ENCODE peak calls at places on chromosomes 3 and 15, in nine cellular contexts. Y, W, X, A, K, V, H, N and F are unnamed samples.

GRCh38 chr3:85760342-85760741 is 801.6 kb downstream of the CADM2 start:
- DNase-seq in Y (no peak), W (no peak), X (no peak), A (peak), K (no peak), V (no peak), H (no peak), N (no peak), F (no peak)

GRCh38 chr3:128067481-128067880 is 15.2 kb downstream of the SEC61A1 start:
- DNase-seq in Y (no peak), W (no peak), X (no peak), A (no peak), K (no peak), V (no peak), H (no peak), N (no peak), F (no peak)

GRCh38 chr15:40743921-40744809 is 10.9 kb downstream of the RMDN3 start:
- DNase-seq in Y (peak), W (no peak), X (peak), A (peak), K (no peak), V (no peak), H (no peak), N (peak), F (peak)

GRCh38 chr15:65087873-65088642 is 11.5 kb downstream of the KBTBD13 start:
- DNase-seq in Y (no peak), W (peak), X (no peak), A (no peak), K (peak), V (no peak), H (no peak), N (peak), F (no peak)

GRCh38 chr15:65054333-65055200 is 9.4 kb downstream of the SLC51B start:
- DNase-seq in Y (peak), W (peak), X (peak), A (peak), K (peak), V (peak), H (peak), N (peak), F (peak)

GRCh38 chr3:59480486-59480995 is 430.7 kb upstream of the CFAP20DC start:
- DNase-seq in Y (peak), W (no peak), X (peak), A (peak), K (no peak), V (no peak), H (no peak), N (peak), F (no peak)

GRCh38 chr3:125045965-125046364 is 9.8 kb downstream of the HEG1 start:
- DNase-seq in Y (peak), W (no peak), X (peak), A (peak), K (no peak), V (no peak), H (no peak), N (peak), F (no peak)

GRCh38 chr3:30253832-30254231 is 352.6 kb upstream of the TGFBR2 start:
- DNase-seq in Y (no peak), W (no peak), X (no peak), A (no peak), K (no peak), V (no peak), H (no peak), N (no peak), F (no peak)

GRCh38 chr3:167148121-167148520 is 232.0 kb downstream of the ZBBX start:
- DNase-seq in Y (no peak), W (no peak), X (no peak), A (no peak), K (no peak), V (no peak), H (no peak), N (no peak), F (no peak)

GRCh38 chr15:85116494-85116893 is 134.8 kb downstream of the PDE8A start:
- DNase-seq in Y (no peak), W (no peak), X (no peak), A (no peak), K (no peak), V (no peak), H (no peak), N (no peak), F (no peak)

GRCh38 chr3:42351221-42351620 is 59.2 kb downstream of the LYZL4 start:
- DNase-seq in Y (peak), W (no peak), X (peak), A (no peak), K (no peak), V (no peak), H (no peak), N (peak), F (no peak)

GRCh38 chr15:91894606-91895005 is 41.1 kb downstream of the SLCO3A1 start:
- DNase-seq in Y (no peak), W (no peak), X (no peak), A (peak), K (no peak), V (no peak), H (no peak), N (no peak), F (no peak)

GRCh38 chr15:99442268-99442897 is 123.4 kb upstream of the MEF2A start:
- DNase-seq in Y (peak), W (peak), X (peak), A (peak), K (peak), V (no peak), H (peak), N (peak), F (peak)

GRCh38 chr3:13239467-13239760 is 166.2 kb upstream of the IQSEC1 start:
- DNase-seq in Y (no peak), W (no peak), X (no peak), A (no peak), K (no peak), V (no peak), H (no peak), N (no peak), F (no peak)

GRCh38 chr3:128942161-128942952 is 51.5 kb downstream of the CFAP92 start:
- DNase-seq in Y (no peak), W (no peak), X (no peak), A (peak), K (no peak), V (no peak), H (peak), N (no peak), F (no peak)

GRCh38 chr3:101128786-101129185 is 135.6 kb upstream of the ABI3BP start:
- DNase-seq in Y (no peak), W (no peak), X (no peak), A (peak), K (no peak), V (no peak), H (peak), N (no peak), F (no peak)

GRCh38 chr15:69854521-69855171 is 243.1 kb downstream of the TLE3 start:
- DNase-seq in Y (peak), W (no peak), X (peak), A (no peak), K (no peak), V (no peak), H (no peak), N (peak), F (no peak)

GRCh38 chr3:14691239-14691638 is 16.3 kb downstream of the C3orf20 start:
- DNase-seq in Y (no peak), W (no peak), X (no peak), A (no peak), K (no peak), V (no peak), H (no peak), N (no peak), F (no peak)

GRCh38 chr3:57757642-57758297 is 1.7 kb downstream of the SLMAP start:
- DNase-seq in Y (peak), W (no peak), X (no peak), A (peak), K (peak), V (no peak), H (no peak), N (peak), F (no peak)

GRCh38 chr15:61038387-61038786 is 190.7 kb downstream of the RORA start:
- DNase-seq in Y (no peak), W (no peak), X (no peak), A (no peak), K (no peak), V (no peak), H (no peak), N (no peak), F (no peak)

GRCh38 chr3:141401584-141402475 is 33.5 kb downstream of the ZBTB38 start:
- DNase-seq in Y (peak), W (peak), X (peak), A (no peak), K (peak), V (no peak), H (peak), N (peak), F (peak)

GRCh38 chr15:56242576-56243116 is 1.0 kb downstream of the RFX7 start:
- DNase-seq in Y (no peak), W (no peak), X (no peak), A (peak), K (no peak), V (no peak), H (no peak), N (no peak), F (no peak)

GRCh38 chr3:125148836-125149235 is 63.7 kb downstream of the SLC12A8 start:
- DNase-seq in Y (no peak), W (peak), X (peak), A (no peak), K (peak), V (no peak), H (no peak), N (peak), F (peak)

GRCh38 chr3:52388348-52388821 is 56.5 kb downstream of the SEMA3G start:
- DNase-seq in Y (no peak), W (no peak), X (no peak), A (no peak), K (no peak), V (no peak), H (no peak), N (no peak), F (no peak)

GRCh38 chr3:173398111-173398479 is 551 bp downstream of the NLGN1 start:
- DNase-seq in Y (peak), W (no peak), X (no peak), A (no peak), K (no peak), V (no peak), H (no peak), N (peak), F (no peak)

GRCh38 chr3:50483374-50483773 is 20.1 kb downstream of the CACNA2D2 start:
- DNase-seq in Y (no peak), W (no peak), X (no peak), A (no peak), K (no peak), V (no peak), H (no peak), N (no peak), F (no peak)

GRCh38 chr3:106688463-106688862 is 688.8 kb upstream of the CCDC54 start:
- DNase-seq in Y (peak), W (no peak), X (peak), A (peak), K (no peak), V (no peak), H (peak), N (peak), F (no peak)

GRCh38 chr15:45399381-45400212 is 21.3 kb upstream of the GATM start:
- DNase-seq in Y (peak), W (no peak), X (peak), A (peak), K (no peak), V (no peak), H (no peak), N (peak), F (no peak)

GRCh38 chr3:184261270-184262165 is at the start of gene CAMK2N2:
- DNase-seq in Y (peak), W (peak), X (peak), A (peak), K (peak), V (peak), H (peak), N (peak), F (peak)

GRCh38 chr15:92521624-92522008 is 127.9 kb downstream of the ST8SIA2 start:
- DNase-seq in Y (peak), W (peak), X (peak), A (peak), K (peak), V (peak), H (peak), N (peak), F (no peak)

GRCh38 chr15:39192979-39193559 is 387.8 kb upstream of the THBS1 start:
- DNase-seq in Y (no peak), W (no peak), X (no peak), A (no peak), K (no peak), V (no peak), H (no peak), N (no peak), F (no peak)

GRCh38 chr3:172159376-172159775 is 120.0 kb downstream of the FNDC3B start:
- DNase-seq in Y (no peak), W (no peak), X (no peak), A (no peak), K (no peak), V (no peak), H (no peak), N (no peak), F (no peak)